ENCODE peak calls at places on chromosome 4, in six cellular contexts. I is WERI-Rb-1, E is brain microvascular endothelial cell, H is HL-60, C is fibroblast of lung, Y is IMR-90. X is an unnamed sample.

GRCh38 chr4:150253416-150253815 is 175.2 kb downstream of the DCLK2 start:
- DNase-seq in Y (no peak), C (no peak), I (no peak), H (no peak), E (no peak), X (no peak)

GRCh38 chr4:186819357-186820086 is 95.9 kb upstream of the FAT1 start:
- DNase-seq in I (no peak), E (no peak), Y (no peak), H (no peak), C (no peak), X (no peak)

GRCh38 chr4:112060212-112060611 is 85.0 kb upstream of the FAM241A start:
- DNase-seq in H (no peak), Y (peak; percentile 17), E (peak; percentile 23), I (peak; percentile 32), C (peak; percentile 23), X (no peak)

GRCh38 chr4:121125486-121125885 is 38.6 kb downstream of the TNIP3 start:
- DNase-seq in I (no peak), C (no peak), Y (no peak), H (no peak), E (no peak), X (no peak)

GRCh38 chr4:95362906-95363578 is 185.7 kb downstream of the UNC5C start:
- DNase-seq in C (peak; percentile 30), E (peak; percentile 6), H (no peak), Y (peak; percentile 0), I (peak; percentile 65), X (peak; percentile 1)

GRCh38 chr4:54527532-54527931 is 130.2 kb upstream of the KIT start:
- DNase-seq in C (no peak), E (no peak), H (no peak), Y (no peak), I (no peak), X (no peak)

GRCh38 chr4:6118201-6118600 is 82.1 kb downstream of the JAKMIP1 start:
- DNase-seq in C (no peak), H (no peak), I (no peak), E (no peak), Y (no peak), X (no peak)

GRCh38 chr4:153809916-153810810 is 21.3 kb upstream of the SFRP2 start:
- DNase-seq in I (no peak), Y (no peak), E (no peak), H (no peak), C (no peak), X (no peak)

GRCh38 chr4:23500876-23501275 is 389.0 kb downstream of the PPARGC1A start:
- DNase-seq in Y (no peak), I (no peak), H (no peak), C (no peak), E (no peak), X (no peak)

GRCh38 chr4:5689065-5689464 is 19.3 kb downstream of the EVC2 start:
- DNase-seq in Y (no peak), I (no peak), C (no peak), H (no peak), E (no peak), X (no peak)

GRCh38 chr4:116395408-116395807 is 690.0 kb downstream of the TRAM1L1 start:
- DNase-seq in H (no peak), I (no peak), Y (no peak), C (no peak), E (no peak), X (no peak)

GRCh38 chr4:23039813-23040212 is 347.1 kb downstream of the GBA3 start:
- DNase-seq in E (no peak), C (no peak), I (no peak), Y (no peak), H (no peak), X (no peak)

GRCh38 chr4:94208918-94209317 is 1.3 kb downstream of the SMARCAD1 start:
- DNase-seq in Y (no peak), I (no peak), C (no peak), H (no peak), E (no peak), X (no peak)

GRCh38 chr4:60216752-60217151 is 983.4 kb upstream of the ADGRL3 start:
- DNase-seq in C (peak; percentile 98), I (no peak), H (no peak), Y (peak; percentile 5), E (peak; percentile 84), X (peak; percentile 64)

GRCh38 chr4:139768913-139769312 is 103.3 kb downstream of the MGST2 start:
- DNase-seq in H (peak; percentile 25), I (no peak), E (no peak), Y (no peak), C (no peak), X (no peak)

GRCh38 chr4:159221280-159221679 is 118.4 kb downstream of the RAPGEF2 start:
- DNase-seq in E (no peak), I (no peak), C (no peak), Y (no peak), H (no peak), X (no peak)

GRCh38 chr4:172997217-172997609 is 171.4 kb upstream of the GALNT7 start:
- DNase-seq in E (no peak), H (no peak), C (no peak), Y (no peak), I (no peak), X (no peak)
- H3K27ac ChIP-seq in E (peak overlapping the region; percentile 84), H (no peak overlapping the region), C (no peak overlapping the region), Y (no peak overlapping the region), I (no peak overlapping the region), X (peak overlapping the region; percentile 39)

DNA sequence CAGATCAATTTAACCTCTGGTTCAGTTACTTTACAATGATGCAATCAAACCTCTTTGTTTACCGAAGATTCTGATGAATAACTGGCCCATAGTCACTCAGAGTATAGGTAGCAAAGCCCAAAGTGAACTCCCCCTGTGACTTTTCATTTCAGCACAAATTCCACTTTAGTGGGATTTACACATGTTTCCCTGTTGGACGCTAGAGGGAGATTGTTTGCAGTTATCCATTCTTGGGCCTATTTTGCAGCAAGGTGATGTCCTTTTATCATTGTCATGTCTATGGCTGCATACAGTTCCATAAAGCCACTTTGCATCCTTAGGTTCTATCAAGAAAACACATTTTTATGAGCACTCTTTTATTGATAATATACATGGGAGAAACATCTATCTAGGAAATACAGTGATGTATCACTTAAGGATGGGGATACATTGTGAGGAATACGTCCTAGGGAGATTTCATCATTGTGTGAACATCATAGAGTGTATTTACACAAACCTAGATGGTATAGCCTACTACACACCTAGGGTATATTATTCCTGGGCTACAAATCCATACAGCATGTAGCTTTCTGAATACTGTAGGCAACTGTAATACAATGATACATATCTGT is 14.5 kb upstream of the DKK2 start:
- DNase-seq in E (no peak), I (no peak), H (no peak), Y (peak; percentile 10), C (no peak), X (peak; percentile 13)
- TF ChIP-seq CTCF in E (peak; percentile 74), I (peak; percentile 77), H (peak; percentile 54), Y (peak; percentile 48), C (peak; percentile 75), X (peak; percentile 66)

GRCh38 chr4:1716065-1716945 is 4.2 kb upstream of the SLBP start:
- DNase-seq in I (no peak), Y (no peak), E (no peak), C (no peak), H (no peak), X (no peak)
- H3K27ac ChIP-seq in I (no peak overlapping the region), Y (no peak overlapping the region), E (no peak overlapping the region), C (no peak overlapping the region), H (peak overlapping the region; percentile 97), X (peak overlapping the region; percentile 96)

DNA sequence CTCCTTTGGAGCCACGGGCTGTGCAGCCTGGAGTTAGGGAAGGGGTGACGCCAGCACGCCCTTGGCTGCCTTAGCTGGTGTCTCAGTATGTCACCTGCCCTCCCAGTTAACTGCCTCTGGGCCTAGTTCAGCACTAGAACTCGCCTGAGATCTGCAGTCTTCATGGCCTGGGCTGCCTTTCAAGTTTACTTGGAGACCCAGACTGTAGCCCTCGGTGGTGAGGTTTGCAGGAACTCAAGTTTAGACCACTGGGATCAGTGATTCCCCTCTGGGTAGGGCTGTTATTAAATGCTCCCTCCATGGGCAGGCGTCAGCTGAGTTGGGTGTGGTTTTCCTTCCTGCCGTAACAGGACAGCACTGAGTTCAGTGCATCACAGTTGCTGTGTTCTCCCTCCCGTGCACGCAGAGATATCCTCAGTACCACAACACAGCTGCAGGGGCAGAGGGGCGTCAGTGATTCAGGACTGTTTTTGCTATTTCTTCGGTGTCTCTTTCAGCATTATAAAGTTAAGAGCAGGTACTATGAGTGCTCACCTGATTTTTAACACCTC is 30.5 kb downstream of the PLAC8 start:
- DNase-seq in I (no peak), E (no peak), C (no peak), Y (no peak), H (peak; percentile 36), X (no peak)
- TF ChIP-seq CTCF in I (no peak), E (no peak), C (no peak), Y (no peak), H (no peak), X (no peak)